ENCODE peak calls at places on chromosome 16, in nine cellular contexts. D, S, F, W, M, K, J, Q and Z are unnamed samples.

GRCh38 chr16:57618306-57619132 is 9.9 kb upstream of the ADGRG1 start:
- DNase-seq in Q (peak; percentile 34), K (no peak), D (no peak), S (no peak), M (peak; percentile 84), W (no peak), J (no peak), F (peak; percentile 42), Z (no peak)

GRCh38 chr16:19284207-19284606 is 1.3 kb upstream of the CLEC19A start:
- DNase-seq in M (peak; percentile 90), D (no peak), F (no peak), K (peak; percentile 40), W (no peak), S (no peak), J (peak; percentile 63), Q (peak; percentile 65), Z (no peak)

GRCh38 chr16:17396762-17397498 is 73.8 kb downstream of the XYLT1 start:
- DNase-seq in K (no peak), Q (no peak), J (no peak), F (no peak), S (no peak), D (no peak), M (no peak), W (no peak), Z (peak; percentile 60)

GRCh38 chr16:30394603-30395154 is 541 bp upstream of the ZNF48 start:
- DNase-seq in J (no peak), D (no peak), S (peak; percentile 42), M (no peak), F (no peak), K (no peak), Q (no peak), W (no peak), Z (no peak)

GRCh38 chr16:56349086-56349415 is 76.3 kb downstream of the AMFR start:
- DNase-seq in K (no peak), F (no peak), S (no peak), Q (peak; percentile 11), M (no peak), W (no peak), D (no peak), J (no peak), Z (no peak)

GRCh38 chr16:55655709-55656694 is at the start of gene SLC6A2:
- DNase-seq in J (no peak), F (peak; percentile 88), W (peak; percentile 29), Q (no peak), D (no peak), M (no peak), S (no peak), K (no peak), Z (no peak)

GRCh38 chr16:12721841-12722467 is 81.7 kb downstream of the CPPED1 start:
- DNase-seq in Q (no peak), D (no peak), S (no peak), M (no peak), J (no peak), W (no peak), K (no peak), F (no peak), Z (no peak)

GRCh38 chr16:57764341-57765159 is 29.0 kb downstream of the KATNB1 start:
- DNase-seq in D (no peak), M (peak; percentile 69), S (peak; percentile 60), Q (peak; percentile 77), K (no peak), W (no peak), J (peak; percentile 90), F (peak; percentile 96), Z (peak; percentile 23)

GRCh38 chr16:68951991-68952877 is 108.9 kb downstream of the TANGO6 start:
- DNase-seq in J (peak; percentile 69), M (no peak), S (no peak), Q (no peak), K (no peak), F (no peak), D (no peak), W (no peak), Z (no peak)

GRCh38 chr16:27402569-27402963 is 592 bp downstream of the IL21R start:
- DNase-seq in S (no peak), W (no peak), F (no peak), D (no peak), J (no peak), Q (no peak), K (no peak), M (no peak), Z (no peak)

GRCh38 chr16:797120-797420 is 3.5 kb downstream of the GNG13 start:
- DNase-seq in M (no peak), Q (no peak), W (no peak), D (no peak), K (no peak), S (no peak), J (no peak), F (peak; percentile 87), Z (no peak)

GRCh38 chr16:797686-798085 is 2.8 kb downstream of the GNG13 start:
- DNase-seq in S (no peak), J (no peak), F (no peak), Q (no peak), M (no peak), K (no peak), W (no peak), D (no peak), Z (no peak)

GRCh38 chr16:795580-796229 is 4.8 kb downstream of the GNG13 start:
- DNase-seq in K (no peak), J (peak; percentile 58), W (no peak), S (no peak), M (peak; percentile 99), F (no peak), D (no peak), Q (no peak), Z (no peak)

GRCh38 chr16:794853-795466 is 5.6 kb downstream of the GNG13 start:
- DNase-seq in J (no peak), S (no peak), W (no peak), F (no peak), Q (no peak), D (no peak), M (no peak), K (no peak), Z (no peak)

DNA sequence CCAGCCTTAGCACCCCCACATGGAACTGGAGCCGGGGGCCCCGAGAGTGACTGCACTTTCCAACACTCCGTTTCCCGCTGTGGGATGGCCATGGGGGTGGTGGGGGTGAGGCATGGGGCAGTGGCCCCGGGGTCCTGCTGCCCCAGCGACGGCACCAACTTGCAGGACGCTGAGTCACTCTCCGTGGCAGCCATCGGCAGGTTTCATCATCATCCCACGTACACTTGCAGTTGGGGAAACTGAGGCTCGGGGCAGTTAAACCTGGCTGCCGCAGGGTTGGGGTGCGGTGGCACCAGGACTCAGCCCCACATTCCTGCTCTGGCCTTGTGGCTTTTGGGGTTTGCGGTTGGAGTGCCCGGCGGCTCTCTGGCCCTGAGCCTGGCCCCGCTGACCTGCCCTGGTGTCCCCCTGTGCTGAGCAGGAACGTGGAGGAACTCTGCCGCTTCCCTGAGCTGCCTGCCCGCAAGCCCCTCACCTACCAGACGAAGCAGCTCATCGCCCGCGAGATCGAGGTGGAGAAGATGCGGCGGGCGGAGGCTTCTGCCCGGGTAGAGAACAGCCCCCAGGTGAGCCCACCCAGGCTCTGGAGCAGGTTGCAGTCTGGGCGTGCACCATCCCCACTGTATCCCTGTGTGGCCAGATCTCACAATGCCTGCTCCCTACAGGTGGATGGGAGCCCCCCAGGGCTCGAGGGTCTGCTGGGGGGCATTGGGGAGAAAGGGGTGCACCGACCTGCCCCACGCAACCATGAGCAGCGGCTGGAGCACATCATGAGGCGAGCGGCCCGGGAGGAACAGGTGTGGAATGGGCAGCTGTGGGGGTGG is 4.0 kb downstream of the GNG13 start:
- DNase-seq in Q (no peak), W (no peak), S (no peak), F (no peak), J (no peak), D (no peak), K (no peak), M (no peak), Z (no peak)
- H3K27ac ChIP-seq in Q (no peak overlapping the region), W (no peak overlapping the region), S (no peak overlapping the region), F (no peak overlapping the region), J (peak overlapping the region; percentile 53), D (no peak overlapping the region), K (no peak overlapping the region), M (no peak overlapping the region), Z (no peak overlapping the region)

GRCh38 chr16:84729716-84730320 is 30.0 kb downstream of the USP10 start:
- DNase-seq in M (no peak), J (no peak), D (no peak), F (no peak), W (no peak), Q (no peak), K (no peak), S (no peak), Z (no peak)

GRCh38 chr16:84726670-84727467 is 27.1 kb downstream of the USP10 start:
- DNase-seq in J (no peak), D (no peak), F (no peak), W (no peak), K (peak; percentile 14), S (no peak), M (no peak), Q (peak; percentile 62), Z (no peak)

GRCh38 chr16:84726079-84726669 is 26.4 kb downstream of the USP10 start:
- DNase-seq in J (peak; percentile 61), F (peak; percentile 94), S (peak; percentile 80), Q (peak; percentile 93), D (peak; percentile 55), M (peak; percentile 91), W (peak; percentile 90), K (peak; percentile 66), Z (peak; percentile 73)

GRCh38 chr16:84730406-84731106 is 30.8 kb downstream of the USP10 start:
- DNase-seq in J (peak; percentile 75), D (no peak), Q (peak; percentile 79), F (no peak), W (no peak), M (peak; percentile 62), S (peak; percentile 47), K (peak; percentile 71), Z (no peak)

DNA sequence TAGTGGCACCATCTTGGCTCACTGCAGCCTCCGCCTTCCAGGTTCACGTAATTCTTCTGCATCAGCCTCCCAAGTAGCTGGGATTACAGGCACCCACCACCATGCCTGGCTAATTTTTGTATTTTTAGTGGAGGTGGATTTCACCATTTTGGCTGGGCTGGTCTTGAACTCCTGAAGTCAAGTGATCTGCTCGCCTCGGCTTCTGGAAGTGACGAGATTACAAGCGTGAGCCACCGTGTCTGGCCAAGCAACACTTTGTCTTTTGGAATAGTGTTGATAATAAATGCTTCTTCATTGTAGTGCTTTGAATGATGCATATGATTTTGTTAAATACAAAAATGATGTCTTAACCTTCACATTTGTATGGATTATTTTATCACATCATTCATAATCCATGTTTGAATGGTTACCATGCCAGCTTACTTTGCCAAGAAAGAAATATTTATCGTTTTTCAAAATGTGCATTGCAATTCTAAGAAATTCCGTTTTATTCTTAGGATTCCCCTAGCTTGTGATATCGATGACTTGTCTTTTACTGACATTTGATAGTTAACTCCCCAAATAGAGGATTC is 29.1 kb downstream of the USP10 start:
- DNase-seq in K (no peak), D (no peak), W (no peak), F (no peak), S (no peak), J (no peak), M (no peak), Q (no peak), Z (no peak)
- H3K4me1 ChIP-seq in K (peaks cover 48% of the 10 kb centered on the region), D (peaks cover 35% of the 10 kb centered on the region), W (peaks cover 69% of the 10 kb centered on the region), F (peaks cover 13% of the 10 kb centered on the region), S (peaks cover 42% of the 10 kb centered on the region), J (peaks cover 62% of the 10 kb centered on the region), M (peaks cover 98% of the 10 kb centered on the region), Q (peaks cover 1% of the 10 kb centered on the region), Z (peaks cover 29% of the 10 kb centered on the region)

GRCh38 chr16:14652726-14653125 is 20.0 kb downstream of the BFAR start:
- DNase-seq in K (no peak), J (no peak), W (no peak), M (no peak), D (no peak), S (no peak), Q (no peak), F (no peak), Z (no peak)
- H3K27ac ChIP-seq in K (no peak overlapping the region), J (no peak overlapping the region), W (no peak overlapping the region), M (no peak overlapping the region), D (no peak overlapping the region), S (no peak overlapping the region), Q (no peak overlapping the region), F (no peak overlapping the region), Z (no peak overlapping the region)

GRCh38 chr16:86300746-86301480 is 209.4 kb upstream of the FOXF1 start:
- DNase-seq in F (peak; percentile 82), Q (no peak), S (no peak), D (no peak), W (no peak), J (no peak), M (no peak), K (no peak), Z (no peak)
- H3K4me1 ChIP-seq in F (peaks cover 14% of the 10 kb centered on the region), Q (no peaks in the 10 kb centered on the region), S (no peaks in the 10 kb centered on the region), D (peaks cover 5% of the 10 kb centered on the region), W (no peaks in the 10 kb centered on the region), J (no peaks in the 10 kb centered on the region), M (no peaks in the 10 kb centered on the region), K (no peaks in the 10 kb centered on the region), Z (no peaks in the 10 kb centered on the region)